ENCODE peak calls at places on chromosomes 4 and X, in ten cellular contexts. One of them, this sample, is unnamed.

GRCh38 chr4:170089743-170090666 is at the start of gene AADAT:
- DNase-seq in osteocyte: peak
- DNase-seq in pancreas: peak
- DNase-seq in heart left ventricle: peak
- DNase-seq in left ventricle myocardium inferior: peak
- DNase-seq in kidney epithelial cell: no peak
- DNase-seq in BE2C: peak
- DNase-seq in H9: peak
- DNase-seq in glutamatergic neuron: peak
- DNase-seq in fibroblast of pulmonary artery: peak
- DNase-seq in this sample: peak

GRCh38 chrX:14916017-14916674 is 42.9 kb downstream of the MOSPD2 start:
- DNase-seq in osteocyte: no peak
- DNase-seq in pancreas: no peak
- DNase-seq in heart left ventricle: no peak
- DNase-seq in left ventricle myocardium inferior: no peak
- DNase-seq in kidney epithelial cell: peak
- DNase-seq in BE2C: peak
- DNase-seq in H9: no peak
- DNase-seq in glutamatergic neuron: no peak
- DNase-seq in fibroblast of pulmonary artery: peak
- DNase-seq in this sample: no peak

GRCh38 chr4:74157743-74158560 is at the start of gene MTHFD2L:
- DNase-seq in osteocyte: peak
- DNase-seq in pancreas: peak
- DNase-seq in heart left ventricle: peak
- DNase-seq in left ventricle myocardium inferior: peak
- DNase-seq in kidney epithelial cell: peak
- DNase-seq in BE2C: peak
- DNase-seq in H9: peak
- DNase-seq in glutamatergic neuron: peak
- DNase-seq in fibroblast of pulmonary artery: peak
- DNase-seq in this sample: peak

GRCh38 chr4:8920289-8920965 is 48.8 kb upstream of the HMX1 start:
- DNase-seq in osteocyte: peak
- DNase-seq in pancreas: no peak
- DNase-seq in heart left ventricle: no peak
- DNase-seq in left ventricle myocardium inferior: no peak
- DNase-seq in kidney epithelial cell: no peak
- DNase-seq in BE2C: no peak
- DNase-seq in H9: no peak
- DNase-seq in glutamatergic neuron: peak
- DNase-seq in fibroblast of pulmonary artery: no peak
- DNase-seq in this sample: peak

GRCh38 chr4:8095956-8096689 is 62.5 kb downstream of the ABLIM2 start:
- DNase-seq in osteocyte: no peak
- DNase-seq in pancreas: peak
- DNase-seq in heart left ventricle: peak
- DNase-seq in left ventricle myocardium inferior: no peak
- DNase-seq in kidney epithelial cell: no peak
- DNase-seq in BE2C: no peak
- DNase-seq in H9: no peak
- DNase-seq in glutamatergic neuron: no peak
- DNase-seq in fibroblast of pulmonary artery: no peak
- DNase-seq in this sample: no peak

GRCh38 chrX:127963696-127964095 is 88.5 kb downstream of the ACTRT1 start:
- DNase-seq in osteocyte: no peak
- DNase-seq in pancreas: no peak
- DNase-seq in heart left ventricle: no peak
- DNase-seq in left ventricle myocardium inferior: no peak
- DNase-seq in kidney epithelial cell: no peak
- DNase-seq in BE2C: no peak
- DNase-seq in H9: no peak
- DNase-seq in glutamatergic neuron: no peak
- DNase-seq in fibroblast of pulmonary artery: no peak
- DNase-seq in this sample: no peak

GRCh38 chr4:27861381-27861787 is 1000.7 kb downstream of the STIM2 start:
- DNase-seq in osteocyte: no peak
- DNase-seq in pancreas: no peak
- DNase-seq in heart left ventricle: no peak
- DNase-seq in left ventricle myocardium inferior: no peak
- DNase-seq in kidney epithelial cell: no peak
- DNase-seq in BE2C: peak
- DNase-seq in H9: peak
- DNase-seq in glutamatergic neuron: no peak
- DNase-seq in fibroblast of pulmonary artery: peak
- DNase-seq in this sample: no peak

GRCh38 chrX:139429913-139430312 is 100.6 kb upstream of the F9 start:
- DNase-seq in osteocyte: no peak
- DNase-seq in pancreas: no peak
- DNase-seq in heart left ventricle: no peak
- DNase-seq in left ventricle myocardium inferior: no peak
- DNase-seq in kidney epithelial cell: no peak
- DNase-seq in BE2C: no peak
- DNase-seq in H9: no peak
- DNase-seq in glutamatergic neuron: no peak
- DNase-seq in fibroblast of pulmonary artery: no peak
- DNase-seq in this sample: no peak

GRCh38 chr4:55754754-55755350 is 64.7 kb upstream of the EXOC1L start:
- DNase-seq in osteocyte: no peak
- DNase-seq in pancreas: no peak
- DNase-seq in heart left ventricle: no peak
- DNase-seq in left ventricle myocardium inferior: no peak
- DNase-seq in kidney epithelial cell: no peak
- DNase-seq in BE2C: no peak
- DNase-seq in H9: no peak
- DNase-seq in glutamatergic neuron: no peak
- DNase-seq in fibroblast of pulmonary artery: peak
- DNase-seq in this sample: no peak

GRCh38 chrX:46653482-46653881 is 79.9 kb downstream of the CHST7 start:
- DNase-seq in osteocyte: no peak
- DNase-seq in pancreas: no peak
- DNase-seq in heart left ventricle: no peak
- DNase-seq in left ventricle myocardium inferior: no peak
- DNase-seq in kidney epithelial cell: no peak
- DNase-seq in BE2C: peak
- DNase-seq in H9: peak
- DNase-seq in glutamatergic neuron: peak
- DNase-seq in fibroblast of pulmonary artery: peak
- DNase-seq in this sample: no peak

GRCh38 chr4:22493523-22493922 is 22.3 kb downstream of the ADGRA3 start:
- DNase-seq in osteocyte: no peak
- DNase-seq in pancreas: no peak
- DNase-seq in heart left ventricle: no peak
- DNase-seq in left ventricle myocardium inferior: no peak
- DNase-seq in kidney epithelial cell: no peak
- DNase-seq in BE2C: no peak
- DNase-seq in H9: no peak
- DNase-seq in glutamatergic neuron: no peak
- DNase-seq in fibroblast of pulmonary artery: no peak
- DNase-seq in this sample: no peak

GRCh38 chr4:71229477-71230257 is 109.2 kb upstream of the SLC4A4 start:
- DNase-seq in osteocyte: no peak
- DNase-seq in pancreas: no peak
- DNase-seq in heart left ventricle: no peak
- DNase-seq in left ventricle myocardium inferior: no peak
- DNase-seq in kidney epithelial cell: no peak
- DNase-seq in BE2C: peak
- DNase-seq in H9: peak
- DNase-seq in glutamatergic neuron: peak
- DNase-seq in fibroblast of pulmonary artery: peak
- DNase-seq in this sample: no peak

GRCh38 chrX:17535229-17535628 is 160.2 kb downstream of the NHS start:
- DNase-seq in osteocyte: no peak
- DNase-seq in pancreas: no peak
- DNase-seq in heart left ventricle: no peak
- DNase-seq in left ventricle myocardium inferior: no peak
- DNase-seq in kidney epithelial cell: no peak
- DNase-seq in BE2C: peak
- DNase-seq in H9: peak
- DNase-seq in glutamatergic neuron: no peak
- DNase-seq in fibroblast of pulmonary artery: peak
- DNase-seq in this sample: no peak

GRCh38 chrX:1462596-1463251 is 10.0 kb upstream of the ASMTL start:
- DNase-seq in osteocyte: peak
- DNase-seq in pancreas: no peak
- DNase-seq in heart left ventricle: peak
- DNase-seq in left ventricle myocardium inferior: no peak
- DNase-seq in kidney epithelial cell: no peak
- DNase-seq in BE2C: no peak
- DNase-seq in H9: no peak
- DNase-seq in glutamatergic neuron: no peak
- DNase-seq in fibroblast of pulmonary artery: peak
- DNase-seq in this sample: peak

GRCh38 chrX:45196701-45197100 is 4.0 kb downstream of the DIPK2B start:
- DNase-seq in osteocyte: no peak
- DNase-seq in pancreas: no peak
- DNase-seq in heart left ventricle: no peak
- DNase-seq in left ventricle myocardium inferior: no peak
- DNase-seq in kidney epithelial cell: no peak
- DNase-seq in BE2C: no peak
- DNase-seq in H9: no peak
- DNase-seq in glutamatergic neuron: no peak
- DNase-seq in fibroblast of pulmonary artery: peak
- DNase-seq in this sample: no peak

GRCh38 chr4:6943012-6943869 is 33.6 kb downstream of the TBC1D14 start:
- DNase-seq in osteocyte: no peak
- DNase-seq in pancreas: peak
- DNase-seq in heart left ventricle: no peak
- DNase-seq in left ventricle myocardium inferior: no peak
- DNase-seq in kidney epithelial cell: no peak
- DNase-seq in BE2C: peak
- DNase-seq in H9: no peak
- DNase-seq in glutamatergic neuron: no peak
- DNase-seq in fibroblast of pulmonary artery: no peak
- DNase-seq in this sample: no peak

GRCh38 chrX:84909151-84909550 is 94.5 kb upstream of the APOOL start:
- DNase-seq in osteocyte: no peak
- DNase-seq in pancreas: no peak
- DNase-seq in heart left ventricle: no peak
- DNase-seq in left ventricle myocardium inferior: no peak
- DNase-seq in kidney epithelial cell: no peak
- DNase-seq in BE2C: no peak
- DNase-seq in H9: no peak
- DNase-seq in glutamatergic neuron: no peak
- DNase-seq in fibroblast of pulmonary artery: no peak
- DNase-seq in this sample: no peak

GRCh38 chr4:162727232-162727631 is 439.5 kb downstream of the NAF1 start:
- DNase-seq in osteocyte: no peak
- DNase-seq in pancreas: no peak
- DNase-seq in heart left ventricle: no peak
- DNase-seq in left ventricle myocardium inferior: no peak
- DNase-seq in kidney epithelial cell: no peak
- DNase-seq in BE2C: peak
- DNase-seq in H9: no peak
- DNase-seq in glutamatergic neuron: no peak
- DNase-seq in fibroblast of pulmonary artery: no peak
- DNase-seq in this sample: no peak

DNA sequence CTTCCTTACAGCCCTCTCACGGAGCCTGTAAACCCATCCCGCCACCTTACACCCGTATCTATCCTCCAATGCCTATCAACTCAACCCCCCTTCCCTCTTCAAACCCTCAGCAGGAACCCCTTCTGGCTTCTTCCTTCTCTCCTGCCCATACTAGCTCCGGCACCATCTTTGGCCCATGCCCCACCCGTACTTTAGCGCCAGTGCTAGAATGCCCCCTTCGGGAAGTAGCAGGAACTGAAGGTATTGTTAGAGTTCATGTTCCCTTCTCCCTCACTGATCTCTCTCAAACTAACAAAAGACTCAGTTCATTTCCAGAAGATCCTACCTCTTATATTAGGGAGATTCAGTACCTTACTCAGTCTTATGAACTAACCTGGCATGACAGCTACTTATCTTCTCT is 2.7 kb upstream of the UGT2B15 start:
- DNase-seq in osteocyte: no peak
- DNase-seq in pancreas: no peak
- DNase-seq in heart left ventricle: no peak
- DNase-seq in left ventricle myocardium inferior: no peak
- DNase-seq in kidney epithelial cell: no peak
- DNase-seq in BE2C: no peak
- DNase-seq in H9: no peak
- DNase-seq in glutamatergic neuron: no peak
- DNase-seq in fibroblast of pulmonary artery: no peak
- DNase-seq in this sample: no peak
- TF ChIP-seq CTCF in osteocyte: no peak
- TF ChIP-seq CTCF in pancreas: no peak
- TF ChIP-seq CTCF in heart left ventricle: no peak
- TF ChIP-seq CTCF in left ventricle myocardium inferior: no peak
- TF ChIP-seq CTCF in kidney epithelial cell: no peak
- TF ChIP-seq CTCF in BE2C: no peak
- TF ChIP-seq CTCF in H9: peak
- TF ChIP-seq CTCF in glutamatergic neuron: no peak
- TF ChIP-seq CTCF in fibroblast of pulmonary artery: no peak
- TF ChIP-seq CTCF in this sample: no peak

DNA sequence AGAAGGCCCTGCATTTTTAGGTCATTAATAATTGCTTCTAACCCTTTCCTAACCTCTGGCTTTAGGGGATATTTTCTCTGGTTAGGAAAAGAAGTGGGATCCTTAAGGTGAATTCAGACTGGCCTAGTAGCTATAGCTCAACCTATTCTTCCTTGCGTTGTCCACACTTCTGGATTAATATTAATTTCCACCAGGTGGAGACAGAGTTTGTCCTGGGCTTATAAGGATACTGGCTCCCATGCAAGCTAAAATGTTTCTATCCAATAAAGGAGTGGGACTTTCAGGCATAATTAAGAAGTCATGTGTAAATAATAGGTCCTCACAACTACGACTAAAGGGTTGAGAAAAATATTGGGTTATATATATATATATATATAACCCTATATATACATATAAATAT is 860.0 kb upstream of the POU3F4 start:
- DNase-seq in osteocyte: no peak
- DNase-seq in pancreas: no peak
- DNase-seq in heart left ventricle: no peak
- DNase-seq in left ventricle myocardium inferior: no peak
- DNase-seq in kidney epithelial cell: no peak
- DNase-seq in BE2C: no peak
- DNase-seq in H9: no peak
- DNase-seq in glutamatergic neuron: no peak
- DNase-seq in fibroblast of pulmonary artery: no peak
- DNase-seq in this sample: no peak
- TF ChIP-seq CTCF in osteocyte: no peak
- TF ChIP-seq CTCF in pancreas: no peak
- TF ChIP-seq CTCF in heart left ventricle: no peak
- TF ChIP-seq CTCF in left ventricle myocardium inferior: no peak
- TF ChIP-seq CTCF in kidney epithelial cell: peak
- TF ChIP-seq CTCF in BE2C: no peak
- TF ChIP-seq CTCF in H9: peak
- TF ChIP-seq CTCF in glutamatergic neuron: no peak
- TF ChIP-seq CTCF in fibroblast of pulmonary artery: no peak
- TF ChIP-seq CTCF in this sample: no peak

GRCh38 chr4:16284050-16284449 is 57.8 kb upstream of the TAPT1 start:
- DNase-seq in osteocyte: no peak
- DNase-seq in pancreas: no peak
- DNase-seq in heart left ventricle: no peak
- DNase-seq in left ventricle myocardium inferior: no peak
- DNase-seq in kidney epithelial cell: no peak
- DNase-seq in BE2C: no peak
- DNase-seq in H9: no peak
- DNase-seq in glutamatergic neuron: no peak
- DNase-seq in fibroblast of pulmonary artery: no peak
- DNase-seq in this sample: no peak
- TF ChIP-seq CTCF in osteocyte: no peak
- TF ChIP-seq CTCF in pancreas: no peak
- TF ChIP-seq CTCF in heart left ventricle: no peak
- TF ChIP-seq CTCF in left ventricle myocardium inferior: no peak
- TF ChIP-seq CTCF in kidney epithelial cell: no peak
- TF ChIP-seq CTCF in BE2C: no peak
- TF ChIP-seq CTCF in H9: no peak
- TF ChIP-seq CTCF in glutamatergic neuron: no peak
- TF ChIP-seq CTCF in fibroblast of pulmonary artery: no peak
- TF ChIP-seq CTCF in this sample: no peak

GRCh38 chrX:137166591-137166990 is 132.8 kb upstream of the GPR101 start:
- DNase-seq in osteocyte: no peak
- DNase-seq in pancreas: no peak
- DNase-seq in heart left ventricle: no peak
- DNase-seq in left ventricle myocardium inferior: no peak
- DNase-seq in kidney epithelial cell: no peak
- DNase-seq in BE2C: peak
- DNase-seq in H9: peak
- DNase-seq in glutamatergic neuron: peak
- DNase-seq in fibroblast of pulmonary artery: no peak
- DNase-seq in this sample: no peak
- TF ChIP-seq CTCF in osteocyte: no peak
- TF ChIP-seq CTCF in pancreas: peak
- TF ChIP-seq CTCF in heart left ventricle: no peak
- TF ChIP-seq CTCF in left ventricle myocardium inferior: no peak
- TF ChIP-seq CTCF in kidney epithelial cell: peak
- TF ChIP-seq CTCF in BE2C: peak
- TF ChIP-seq CTCF in H9: peak
- TF ChIP-seq CTCF in glutamatergic neuron: peak
- TF ChIP-seq CTCF in fibroblast of pulmonary artery: no peak
- TF ChIP-seq CTCF in this sample: peak